ENCODE peak calls at places on chromosome 11, in six cellular contexts. One of them, this sample, is unnamed.

GRCh38 chr11:116960916-116961315 is 123.5 kb upstream of the APOA1 start:
- DNase-seq in heart right ventricle: no peak
- DNase-seq in GM13977: no peak
- DNase-seq in transverse colon: no peak
- DNase-seq in Calu3: no peak
- DNase-seq in GM23338: peak
- DNase-seq in this sample: no peak

GRCh38 chr11:18696638-18697225 is 1.8 kb upstream of the TMEM86A start:
- DNase-seq in heart right ventricle: no peak
- DNase-seq in GM13977: no peak
- DNase-seq in transverse colon: no peak
- DNase-seq in Calu3: no peak
- DNase-seq in GM23338: no peak
- DNase-seq in this sample: no peak

GRCh38 chr11:65726660-65727059 is 6.1 kb upstream of the RNASEH2C start:
- DNase-seq in heart right ventricle: no peak
- DNase-seq in GM13977: no peak
- DNase-seq in transverse colon: no peak
- DNase-seq in Calu3: no peak
- DNase-seq in GM23338: peak
- DNase-seq in this sample: no peak

GRCh38 chr11:45048870-45049825 is 97.3 kb upstream of the PRDM11 start:
- DNase-seq in heart right ventricle: peak
- DNase-seq in GM13977: no peak
- DNase-seq in transverse colon: no peak
- DNase-seq in Calu3: no peak
- DNase-seq in GM23338: no peak
- DNase-seq in this sample: no peak

GRCh38 chr11:32173435-32173834 is 82.6 kb downstream of the RCN1 start:
- DNase-seq in heart right ventricle: peak
- DNase-seq in GM13977: peak
- DNase-seq in transverse colon: peak
- DNase-seq in Calu3: peak
- DNase-seq in GM23338: peak
- DNase-seq in this sample: peak

GRCh38 chr11:25838918-25839611 is 492.9 kb upstream of the ANO3 start:
- DNase-seq in heart right ventricle: no peak
- DNase-seq in GM13977: no peak
- DNase-seq in transverse colon: no peak
- DNase-seq in Calu3: no peak
- DNase-seq in GM23338: peak
- DNase-seq in this sample: no peak

GRCh38 chr11:119892311-119892808 is 163.4 kb upstream of the NECTIN1 start:
- DNase-seq in heart right ventricle: peak
- DNase-seq in GM13977: no peak
- DNase-seq in transverse colon: no peak
- DNase-seq in Calu3: no peak
- DNase-seq in GM23338: no peak
- DNase-seq in this sample: no peak

GRCh38 chr11:62725686-62726085 is 1.6 kb downstream of the HNRNPUL2 start:
- DNase-seq in heart right ventricle: no peak
- DNase-seq in GM13977: no peak
- DNase-seq in transverse colon: no peak
- DNase-seq in Calu3: no peak
- DNase-seq in GM23338: peak
- DNase-seq in this sample: no peak

GRCh38 chr11:66419825-66420224 is 1.0 kb upstream of the NPAS4 start:
- DNase-seq in heart right ventricle: no peak
- DNase-seq in GM13977: no peak
- DNase-seq in transverse colon: no peak
- DNase-seq in Calu3: no peak
- DNase-seq in GM23338: peak
- DNase-seq in this sample: peak

DNA sequence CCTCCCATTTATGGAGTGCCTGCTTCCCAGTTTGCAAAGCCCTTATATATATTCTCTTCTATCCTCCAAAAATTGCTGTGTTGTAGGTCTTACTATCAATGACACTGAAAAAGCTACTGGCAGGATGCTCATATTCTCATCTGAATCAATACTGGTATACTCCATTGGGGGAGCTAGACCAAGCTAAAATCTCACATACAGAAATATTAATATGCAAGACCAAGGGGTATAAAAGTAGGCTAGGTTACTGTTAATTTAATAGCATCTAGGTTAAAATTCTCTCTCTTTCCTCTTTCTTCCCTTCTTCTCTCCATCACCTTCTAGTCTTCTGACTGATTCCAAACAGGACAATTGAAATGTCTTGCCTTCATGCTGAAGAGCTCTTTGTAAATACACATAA is 17.1 kb upstream of the BDNF start:
- DNase-seq in heart right ventricle: no peak
- DNase-seq in GM13977: no peak
- DNase-seq in transverse colon: no peak
- DNase-seq in Calu3: no peak
- DNase-seq in GM23338: peak
- DNase-seq in this sample: no peak
- TF ChIP-seq CTCF in heart right ventricle: no peak
- TF ChIP-seq CTCF in GM13977: peak
- TF ChIP-seq CTCF in transverse colon: no peak
- TF ChIP-seq CTCF in Calu3: peak
- TF ChIP-seq CTCF in GM23338: peak
- TF ChIP-seq CTCF in this sample: peak

GRCh38 chr11:691710-692590 is 3.1 kb downstream of the DEAF1 start:
- DNase-seq in heart right ventricle: no peak
- DNase-seq in GM13977: no peak
- DNase-seq in transverse colon: no peak
- DNase-seq in Calu3: no peak
- DNase-seq in GM23338: no peak
- DNase-seq in this sample: no peak

GRCh38 chr11:693887-694562 is 997 bp downstream of the DEAF1 start:
- DNase-seq in heart right ventricle: no peak
- DNase-seq in GM13977: no peak
- DNase-seq in transverse colon: peak
- DNase-seq in Calu3: no peak
- DNase-seq in GM23338: no peak
- DNase-seq in this sample: no peak

GRCh38 chr11:694563-695331 is at the start of gene DEAF1:
- DNase-seq in heart right ventricle: peak
- DNase-seq in GM13977: peak
- DNase-seq in transverse colon: peak
- DNase-seq in Calu3: peak
- DNase-seq in GM23338: peak
- DNase-seq in this sample: peak

GRCh38 chr11:692824-693414 is 2.1 kb downstream of the DEAF1 start:
- DNase-seq in heart right ventricle: no peak
- DNase-seq in GM13977: no peak
- DNase-seq in transverse colon: no peak
- DNase-seq in Calu3: no peak
- DNase-seq in GM23338: no peak
- DNase-seq in this sample: no peak

GRCh38 chr11:693415-693831 is 1.6 kb downstream of the DEAF1 start:
- DNase-seq in heart right ventricle: no peak
- DNase-seq in GM13977: no peak
- DNase-seq in transverse colon: no peak
- DNase-seq in Calu3: no peak
- DNase-seq in GM23338: no peak
- DNase-seq in this sample: no peak
- TF ChIP-seq CTCF in heart right ventricle: no peak
- TF ChIP-seq CTCF in GM13977: no peak
- TF ChIP-seq CTCF in transverse colon: no peak
- TF ChIP-seq CTCF in Calu3: no peak
- TF ChIP-seq CTCF in GM23338: no peak
- TF ChIP-seq CTCF in this sample: no peak

DNA sequence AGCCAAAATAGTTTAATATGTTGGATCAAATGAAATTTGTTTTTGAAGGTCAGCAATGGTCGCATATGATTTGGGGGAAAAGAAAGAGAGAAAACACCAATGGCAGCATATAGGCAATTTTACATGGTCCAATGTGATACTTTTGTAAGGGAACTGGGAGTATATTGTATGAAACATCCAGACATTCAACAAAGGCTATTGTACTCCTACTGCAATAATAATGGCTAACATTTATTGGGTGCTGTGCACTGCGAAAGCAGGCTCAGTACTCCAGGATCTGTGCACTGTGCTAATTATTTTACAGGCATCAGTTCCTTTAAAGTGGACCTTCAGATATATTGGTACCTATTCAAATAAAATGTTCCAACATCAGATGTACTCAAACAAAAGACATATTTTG is 5.9 kb upstream of the OR10V1 start:
- DNase-seq in heart right ventricle: no peak
- DNase-seq in GM13977: no peak
- DNase-seq in transverse colon: no peak
- DNase-seq in Calu3: no peak
- DNase-seq in GM23338: no peak
- DNase-seq in this sample: no peak
- TF ChIP-seq CTCF in heart right ventricle: no peak
- TF ChIP-seq CTCF in GM13977: no peak
- TF ChIP-seq CTCF in transverse colon: no peak
- TF ChIP-seq CTCF in Calu3: no peak
- TF ChIP-seq CTCF in GM23338: no peak
- TF ChIP-seq CTCF in this sample: no peak

GRCh38 chr11:12089041-12089440 is 21.3 kb upstream of the MICAL2 start:
- DNase-seq in heart right ventricle: no peak
- DNase-seq in GM13977: no peak
- DNase-seq in transverse colon: no peak
- DNase-seq in Calu3: no peak
- DNase-seq in GM23338: no peak
- DNase-seq in this sample: no peak

GRCh38 chr11:12088531-12088930 is 21.9 kb upstream of the MICAL2 start:
- DNase-seq in heart right ventricle: no peak
- DNase-seq in GM13977: no peak
- DNase-seq in transverse colon: no peak
- DNase-seq in Calu3: no peak
- DNase-seq in GM23338: no peak
- DNase-seq in this sample: no peak

GRCh38 chr11:12087075-12087775 is 23.2 kb upstream of the MICAL2 start:
- DNase-seq in heart right ventricle: no peak
- DNase-seq in GM13977: no peak
- DNase-seq in transverse colon: peak
- DNase-seq in Calu3: peak
- DNase-seq in GM23338: peak
- DNase-seq in this sample: no peak

GRCh38 chr11:12089473-12089872 is 20.9 kb upstream of the MICAL2 start:
- DNase-seq in heart right ventricle: no peak
- DNase-seq in GM13977: no peak
- DNase-seq in transverse colon: no peak
- DNase-seq in Calu3: no peak
- DNase-seq in GM23338: no peak
- DNase-seq in this sample: no peak

GRCh38 chr11:12088047-12088481 is 22.3 kb upstream of the MICAL2 start:
- DNase-seq in heart right ventricle: peak
- DNase-seq in GM13977: no peak
- DNase-seq in transverse colon: peak
- DNase-seq in Calu3: peak
- DNase-seq in GM23338: no peak
- DNase-seq in this sample: no peak
- TF ChIP-seq CTCF in heart right ventricle: peak
- TF ChIP-seq CTCF in GM13977: peak
- TF ChIP-seq CTCF in transverse colon: peak
- TF ChIP-seq CTCF in Calu3: no peak
- TF ChIP-seq CTCF in GM23338: no peak
- TF ChIP-seq CTCF in this sample: no peak

GRCh38 chr11:48106166-48106565 is 110.4 kb upstream of the OR4B1 start:
- DNase-seq in heart right ventricle: no peak
- DNase-seq in GM13977: no peak
- DNase-seq in transverse colon: no peak
- DNase-seq in Calu3: no peak
- DNase-seq in GM23338: no peak
- DNase-seq in this sample: no peak

GRCh38 chr11:48103621-48104561 is 112.7 kb upstream of the OR4B1 start:
- DNase-seq in heart right ventricle: no peak
- DNase-seq in GM13977: no peak
- DNase-seq in transverse colon: peak
- DNase-seq in Calu3: peak
- DNase-seq in GM23338: no peak
- DNase-seq in this sample: no peak

GRCh38 chr11:48104562-48104924 is 112.1 kb upstream of the OR4B1 start:
- DNase-seq in heart right ventricle: no peak
- DNase-seq in GM13977: no peak
- DNase-seq in transverse colon: no peak
- DNase-seq in Calu3: peak
- DNase-seq in GM23338: no peak
- DNase-seq in this sample: no peak

GRCh38 chr11:48107188-48107704 is 109.4 kb upstream of the OR4B1 start:
- DNase-seq in heart right ventricle: no peak
- DNase-seq in GM13977: peak
- DNase-seq in transverse colon: peak
- DNase-seq in Calu3: no peak
- DNase-seq in GM23338: no peak
- DNase-seq in this sample: no peak

GRCh38 chr11:48105096-48105990 is 111.3 kb upstream of the OR4B1 start:
- DNase-seq in heart right ventricle: no peak
- DNase-seq in GM13977: no peak
- DNase-seq in transverse colon: no peak
- DNase-seq in Calu3: no peak
- DNase-seq in GM23338: no peak
- DNase-seq in this sample: no peak
- TF ChIP-seq CTCF in heart right ventricle: no peak
- TF ChIP-seq CTCF in GM13977: no peak
- TF ChIP-seq CTCF in transverse colon: no peak
- TF ChIP-seq CTCF in Calu3: no peak
- TF ChIP-seq CTCF in GM23338: no peak
- TF ChIP-seq CTCF in this sample: no peak

DNA sequence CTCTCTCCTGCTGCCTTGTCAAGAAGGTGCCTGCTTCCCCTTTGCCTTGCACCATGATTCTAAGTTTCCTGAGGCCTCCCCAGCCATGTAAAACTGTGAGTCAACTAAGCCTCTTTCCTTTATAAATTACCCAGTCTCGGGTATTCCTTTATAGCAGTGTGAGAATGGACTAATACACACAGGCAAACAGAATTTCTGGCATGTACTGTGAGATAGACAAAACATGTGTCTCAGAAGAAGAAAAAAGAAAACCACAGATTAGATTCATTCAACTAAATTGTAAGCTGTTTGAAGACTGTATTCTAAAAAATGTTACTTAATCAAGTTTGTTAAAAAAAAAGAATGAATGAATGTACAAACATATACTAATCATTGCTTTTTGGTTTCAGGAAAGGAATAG is 1.6 kb upstream of the MMP20 start:
- DNase-seq in heart right ventricle: no peak
- DNase-seq in GM13977: no peak
- DNase-seq in transverse colon: no peak
- DNase-seq in Calu3: no peak
- DNase-seq in GM23338: no peak
- DNase-seq in this sample: no peak
- TF ChIP-seq CTCF in heart right ventricle: no peak
- TF ChIP-seq CTCF in GM13977: no peak
- TF ChIP-seq CTCF in transverse colon: no peak
- TF ChIP-seq CTCF in Calu3: no peak
- TF ChIP-seq CTCF in GM23338: no peak
- TF ChIP-seq CTCF in this sample: no peak